ENCODE peak calls at places on chromosome 19, in seven cellular contexts. V is testis, G is psoas muscle, R is osteoblast, Z is GM23338, U is suprapubic skin, I is fibroblast of pulmonary artery. C is an unnamed sample.

GRCh38 chr19:54478677-54479266 is 5.7 kb upstream of the CDC42EP5 start:
- DNase-seq in I (peak; percentile 67), R (peak; percentile 65), U (no peak), Z (peak; percentile 93), G (no peak), V (no peak), C (no peak)

GRCh38 chr19:40610396-40611064 is 9.4 kb downstream of the LTBP4 start:
- DNase-seq in U (peak; percentile 90), I (no peak), V (peak; percentile 55), R (peak; percentile 90), Z (peak; percentile 42), G (peak; percentile 88), C (no peak)

GRCh38 chr19:34485831-34486230 is 4.3 kb downstream of the WTIP start:
- DNase-seq in U (peak; percentile 25), Z (no peak), V (no peak), R (no peak), I (no peak), G (no peak), C (no peak)

GRCh38 chr19:50959731-50960500 is 7.1 kb upstream of the KLK5 start:
- DNase-seq in R (no peak), V (no peak), G (no peak), Z (no peak), U (no peak), I (no peak), C (no peak)

GRCh38 chr19:16571689-16572331 is 405 bp downstream of the SLC35E1 start:
- DNase-seq in U (no peak), V (no peak), I (peak; percentile 16), R (peak; percentile 92), G (peak; percentile 69), Z (peak; percentile 57), C (no peak)

GRCh38 chr19:36113895-36114762 is 546 bp downstream of the POLR2I start:
- DNase-seq in V (peak; percentile 32), R (peak; percentile 85), I (peak; percentile 29), Z (peak; percentile 83), G (no peak), U (peak; percentile 80), C (peak; percentile 15)

GRCh38 chr19:38557205-38557799 is 60.5 kb downstream of the MAP4K1 start:
- DNase-seq in G (peak; percentile 58), U (no peak), I (no peak), V (no peak), R (peak; percentile 55), Z (no peak), C (no peak)

GRCh38 chr19:57406516-57407123 is 4.3 kb upstream of the ZNF17 start:
- DNase-seq in Z (peak; percentile 93), V (peak; percentile 78), G (peak; percentile 62), I (peak; percentile 68), U (no peak), R (peak; percentile 87), C (peak; percentile 39)

GRCh38 chr19:38564981-38565685 is 52.6 kb downstream of the MAP4K1 start:
- DNase-seq in G (peak; percentile 51), Z (peak; percentile 67), V (no peak), U (no peak), R (peak; percentile 72), I (no peak), C (no peak)

GRCh38 chr19:34676697-34677385 is at the start of gene SCGB2B2:
- DNase-seq in U (no peak), R (peak; percentile 93), Z (peak; percentile 68), I (no peak), G (no peak), V (no peak), C (no peak)

GRCh38 chr19:4374451-4375163 is 25.7 kb downstream of the SH3GL1 start:
- DNase-seq in V (peak; percentile 50), U (peak; percentile 93), G (peak; percentile 95), Z (no peak), R (peak; percentile 98), I (peak; percentile 84), C (peak; percentile 63)

GRCh38 chr19:38335949-38336637 is 463 bp downstream of the CATSPERG start:
- DNase-seq in I (peak; percentile 95), R (peak; percentile 99), Z (peak; percentile 98), G (peak; percentile 97), U (peak; percentile 98), V (peak; percentile 95), C (peak; percentile 93)

GRCh38 chr19:29965529-29965928 is 23.5 kb downstream of the URI1 start:
- DNase-seq in U (no peak), R (no peak), G (no peak), Z (no peak), V (no peak), I (no peak), C (no peak)

GRCh38 chr19:18364826-18365528 is 21.0 kb upstream of the GDF15 start:
- DNase-seq in I (peak; percentile 100), Z (peak; percentile 78), U (no peak), V (peak; percentile 88), G (no peak), R (peak; percentile 97), C (peak; percentile 99)

GRCh38 chr19:3125900-3126524 is 9.8 kb upstream of the GNA15 start:
- DNase-seq in U (peak; percentile 73), G (peak; percentile 83), Z (peak; percentile 88), R (peak; percentile 97), V (no peak), I (peak; percentile 52), C (peak; percentile 47)

GRCh38 chr19:5697890-5698634 is 8.0 kb downstream of the RPL36 start:
- DNase-seq in V (no peak), R (peak; percentile 89), U (peak; percentile 63), G (no peak), Z (peak; percentile 1), I (no peak), C (no peak)

GRCh38 chr19:38726761-38727301 is 17.4 kb downstream of the CAPN12 start:
- DNase-seq in I (no peak), G (no peak), V (no peak), R (peak; percentile 62), U (no peak), Z (no peak), C (no peak)

GRCh38 chr19:55272142-55272541 is 7.8 kb downstream of the HSPBP1 start:
- DNase-seq in R (no peak), U (no peak), G (no peak), V (no peak), Z (peak; percentile 54), I (no peak), C (no peak)

GRCh38 chr19:48342841-48343540 is 17.6 kb downstream of the EMP3 start:
- DNase-seq in V (no peak), R (no peak), G (no peak), I (peak; percentile 56), U (no peak), Z (no peak), C (peak; percentile 77)

GRCh38 chr19:15905026-15905425 is 7.2 kb upstream of the CYP4F2 start:
- DNase-seq in R (no peak), Z (no peak), U (no peak), I (no peak), V (no peak), G (no peak), C (no peak)

GRCh38 chr19:42051166-42052115 is 18.6 kb downstream of the GRIK5 start:
- DNase-seq in U (no peak), R (peak; percentile 57), Z (peak; percentile 20), V (no peak), I (no peak), G (no peak), C (no peak)

GRCh38 chr19:55210120-55210493 is 806 bp upstream of the PTPRH start:
- DNase-seq in G (no peak), I (peak; percentile 90), R (peak; percentile 93), V (no peak), U (no peak), Z (no peak), C (peak; percentile 90)

GRCh38 chr19:749811-750210 is 1.1 kb upstream of the MISP start:
- DNase-seq in V (no peak), G (no peak), Z (no peak), I (no peak), U (no peak), R (peak; percentile 86), C (no peak)

GRCh38 chr19:751501-752341 is 809 bp downstream of the MISP start:
- DNase-seq in I (peak; percentile 69), R (peak; percentile 100), U (peak; percentile 71), G (no peak), Z (no peak), V (no peak), C (peak; percentile 85)

GRCh38 chr19:748274-748598 is 2.7 kb upstream of the MISP start:
- DNase-seq in G (no peak), U (no peak), V (no peak), R (no peak), Z (no peak), I (no peak), C (no peak)

GRCh38 chr19:752652-753517 is 2.0 kb downstream of the MISP start:
- DNase-seq in Z (no peak), R (peak; percentile 99), U (peak; percentile 66), V (no peak), G (peak; percentile 77), I (peak; percentile 74), C (peak; percentile 84)

GRCh38 chr19:750640-751423 is at the start of gene MISP:
- DNase-seq in V (no peak), G (no peak), R (no peak), Z (no peak), U (peak; percentile 66), I (no peak), C (no peak)
- H3K4me3 ChIP-seq in V (no peak within 1 kb of the TSS), G (no peak within 1 kb of the TSS), R (no peak within 1 kb of the TSS), Z (no peak within 1 kb of the TSS), U (no peak within 1 kb of the TSS), I (no peak within 1 kb of the TSS), C (no peak within 1 kb of the TSS)

DNA sequence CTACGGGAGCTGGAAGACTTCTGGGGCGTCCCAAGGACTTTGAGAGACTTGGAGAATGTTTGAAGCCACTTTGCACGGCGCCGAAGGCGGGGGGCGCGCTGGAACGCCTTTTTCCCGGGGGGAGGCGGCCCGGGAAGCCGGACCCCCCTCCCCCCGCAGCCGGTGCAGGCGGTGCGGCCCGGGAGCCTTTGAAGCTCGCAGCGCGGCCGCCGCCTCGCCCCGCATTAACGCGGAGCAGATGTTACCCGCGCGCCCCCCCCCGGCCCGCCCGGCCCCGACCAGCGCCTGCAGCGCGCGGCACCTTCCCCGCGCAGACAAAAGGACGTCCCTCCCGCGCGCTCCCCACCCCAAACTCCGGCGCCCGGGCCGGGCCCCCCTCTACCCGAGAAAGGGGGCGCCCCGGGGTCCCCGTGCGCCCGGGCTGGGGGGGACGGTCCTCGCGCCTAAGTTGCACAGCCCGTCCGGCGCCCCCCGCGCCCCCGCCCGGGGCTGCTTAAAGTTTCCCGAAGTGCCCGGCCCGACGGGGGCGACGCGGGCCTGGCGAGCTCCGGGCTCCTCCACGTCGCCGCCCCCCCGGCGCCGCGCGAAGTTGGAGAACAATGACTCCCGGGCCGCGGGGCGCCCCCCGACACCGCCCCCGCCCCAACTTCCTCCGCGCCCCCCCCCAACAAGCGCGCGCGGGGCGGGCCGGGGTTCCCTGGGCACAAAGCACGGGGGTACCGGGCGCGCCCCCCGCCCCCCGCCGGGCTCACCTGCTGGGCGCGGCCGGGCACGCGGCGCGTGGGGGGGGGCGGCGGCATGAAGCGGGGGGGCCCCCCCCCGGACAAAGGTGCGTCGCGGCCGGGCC is 644 bp downstream of the TCF3 start:
- DNase-seq in Z (peak; percentile 58), R (peak; percentile 96), I (peak; percentile 26), V (peak; percentile 51), U (peak; percentile 72), G (peak; percentile 68), C (no peak)
- TF ChIP-seq CTCF in Z (no peak), R (no peak), I (no peak), V (no peak), U (no peak), G (no peak), C (no peak)

GRCh38 chr19:11577451-11578341 is at the start of gene ACP5:
- DNase-seq in Z (no peak), V (no peak), U (no peak), R (peak; percentile 74), I (no peak), G (no peak), C (no peak)
- H3K4me3 ChIP-seq in Z (peak within 1 kb of the TSS; percentile 70), V (no peak within 1 kb of the TSS), U (peak within 1 kb of the TSS; percentile 53), R (peak within 1 kb of the TSS; percentile 39), I (no peak within 1 kb of the TSS), G (peak within 1 kb of the TSS; percentile 32), C (peak within 1 kb of the TSS; percentile 5)

GRCh38 chr19:28466107-28467045 is 746.6 kb downstream of the UQCRFS1 start:
- DNase-seq in Z (peak; percentile 78), V (peak; percentile 82), R (peak; percentile 79), G (peak; percentile 74), I (peak; percentile 60), U (no peak), C (peak; percentile 14)
- TF ChIP-seq CTCF in Z (peak; percentile 78), V (peak; percentile 32), R (peak; percentile 60), G (peak; percentile 90), I (peak; percentile 70), U (peak; percentile 69), C (peak; percentile 87)